ENCODE peak calls at places on chromosomes 13 and 19, in eight cellular contexts. G is mammary epithelial cell, S is sigmoid colon, P is SK-N-SH, L is pancreas, W is small intestine, Y is endothelial cell of umbilical vein, V is A673. J is an unnamed sample. For H3K9me3, the result is how much of the 10 kb centered on the place peaks cover.

GRCh38 chr13:33261426-33262068 is 24.0 kb downstream of the STARD13 start:
- DNase-seq in G (no peak), S (no peak), P (no peak), L (no peak), W (no peak), Y (no peak), V (no peak), J (no peak)

GRCh38 chr19:2603320-2603719 is 99.2 kb downstream of the GNG7 start:
- DNase-seq in G (no peak), S (peak), P (no peak), L (peak), W (no peak), Y (no peak), V (no peak), J (peak)

GRCh38 chr13:106905380-106906259 is 337.7 kb upstream of the ARGLU1 start:
- DNase-seq in G (no peak), S (no peak), P (no peak), L (no peak), W (no peak), Y (no peak), V (no peak), J (no peak)

GRCh38 chr13:24489721-24490120 is 22.9 kb downstream of the PARP4 start:
- DNase-seq in G (no peak), S (no peak), P (no peak), L (no peak), W (no peak), Y (no peak), V (no peak), J (no peak)

GRCh38 chr19:44912854-44913253 is 1.6 kb upstream of the APOC1 start:
- DNase-seq in G (no peak), S (peak), P (no peak), L (no peak), W (no peak), Y (no peak), V (no peak), J (no peak)

GRCh38 chr13:98976941-98977340 is 923 bp downstream of the DOCK9 start:
- DNase-seq in G (no peak), S (no peak), P (no peak), L (no peak), W (no peak), Y (peak), V (no peak), J (no peak)

GRCh38 chr19:41302624-41303351 is 7.2 kb upstream of the CCDC97 start:
- DNase-seq in G (no peak), S (peak), P (no peak), L (no peak), W (peak), Y (no peak), V (no peak), J (no peak)

GRCh38 chr19:44356383-44357111 is at the start of gene ZNF112:
- DNase-seq in G (peak), S (peak), P (peak), L (peak), W (peak), Y (peak), V (peak), J (peak)

GRCh38 chr19:51090471-51090870 is 7.8 kb upstream of the KLK14 start:
- DNase-seq in G (no peak), S (no peak), P (no peak), L (no peak), W (no peak), Y (no peak), V (no peak), J (no peak)

GRCh38 chr13:72296246-72296645 is 429.2 kb upstream of the DACH1 start:
- DNase-seq in G (no peak), S (no peak), P (no peak), L (no peak), W (no peak), Y (peak), V (no peak), J (no peak)

GRCh38 chr13:107365466-107366215 is 797.7 kb upstream of the ARGLU1 start:
- DNase-seq in G (no peak), S (no peak), P (no peak), L (no peak), W (no peak), Y (no peak), V (no peak), J (no peak)

GRCh38 chr13:27005556-27005955 is 166.1 kb downstream of the USP12 start:
- DNase-seq in G (no peak), S (peak), P (no peak), L (no peak), W (no peak), Y (no peak), V (no peak), J (no peak)

GRCh38 chr13:64075543-64076271 is 2660.1 kb upstream of the PCDH20 start:
- DNase-seq in G (no peak), S (no peak), P (no peak), L (no peak), W (no peak), Y (no peak), V (no peak), J (no peak)

GRCh38 chr13:108194435-108194936 is 20.9 kb downstream of the LIG4 start:
- DNase-seq in G (no peak), S (no peak), P (no peak), L (no peak), W (no peak), Y (no peak), V (no peak), J (no peak)

GRCh38 chr13:100301418-100301817 is 212.5 kb downstream of the PCCA start:
- DNase-seq in G (peak), S (no peak), P (peak), L (no peak), W (peak), Y (no peak), V (peak), J (no peak)

GRCh38 chr19:16899566-16900075 is 10.8 kb downstream of the F2RL3 start:
- DNase-seq in G (peak), S (no peak), P (peak), L (no peak), W (peak), Y (peak), V (no peak), J (no peak)

GRCh38 chr19:46975918-46976782 is 43.5 kb upstream of the NPAS1 start:
- DNase-seq in G (peak), S (peak), P (peak), L (peak), W (peak), Y (peak), V (peak), J (peak)

GRCh38 chr19:56917998-56918397 is 77.5 kb upstream of the PEG3 start:
- DNase-seq in G (no peak), S (no peak), P (no peak), L (no peak), W (no peak), Y (no peak), V (peak), J (no peak)

GRCh38 chr13:102584423-102584822 is 12.4 kb upstream of the TPP2 start:
- DNase-seq in G (no peak), S (no peak), P (no peak), L (no peak), W (no peak), Y (no peak), V (no peak), J (no peak)

GRCh38 chr19:9431475-9431874 is 3.9 kb downstream of the ZNF266 start:
- DNase-seq in G (no peak), S (no peak), P (peak), L (no peak), W (peak), Y (no peak), V (peak), J (no peak)

GRCh38 chr19:51503891-51504290 is 2.3 kb upstream of the SIGLEC12 start:
- DNase-seq in G (no peak), S (no peak), P (no peak), L (no peak), W (no peak), Y (no peak), V (no peak), J (no peak)

GRCh38 chr19:42199440-42200115 is 17.9 kb downstream of the DEDD2 start:
- DNase-seq in G (peak), S (peak), P (no peak), L (no peak), W (peak), Y (no peak), V (no peak), J (no peak)

GRCh38 chr19:55105237-55105636 is 12.2 kb downstream of the PPP1R12C start:
- DNase-seq in G (no peak), S (no peak), P (no peak), L (no peak), W (no peak), Y (no peak), V (no peak), J (no peak)

GRCh38 chr13:50999641-51000040 is 90.0 kb downstream of the RNASEH2B start:
- DNase-seq in G (no peak), S (peak), P (no peak), L (no peak), W (no peak), Y (no peak), V (no peak), J (no peak)

GRCh38 chr19:54207908-54208783 is 7.5 kb downstream of the RPS9 start:
- DNase-seq in G (no peak), S (peak), P (no peak), L (peak), W (peak), Y (peak), V (no peak), J (peak)

GRCh38 chr19:1466461-1467227 is 12.4 kb downstream of the C19orf25 start:
- DNase-seq in G (no peak), S (no peak), P (no peak), L (peak), W (no peak), Y (no peak), V (no peak), J (no peak)

GRCh38 chr19:34461375-34462100 is 20.0 kb upstream of the WTIP start:
- DNase-seq in G (no peak), S (no peak), P (no peak), L (no peak), W (no peak), Y (no peak), V (no peak), J (no peak)

GRCh38 chr13:59562924-59563323 is 600.8 kb downstream of the DIAPH3 start:
- DNase-seq in G (no peak), S (no peak), P (no peak), L (no peak), W (no peak), Y (no peak), V (no peak), J (no peak)

GRCh38 chr13:108508263-108508662 is 121.1 kb upstream of the MYO16 start:
- DNase-seq in G (no peak), S (no peak), P (peak), L (no peak), W (peak), Y (no peak), V (peak), J (no peak)

GRCh38 chr13:21124853-21125252 is 51.5 kb downstream of the SKA3 start:
- DNase-seq in G (no peak), S (no peak), P (peak), L (peak), W (no peak), Y (peak), V (peak), J (no peak)

GRCh38 chr13:114279770-114280169 is 1.6 kb upstream of the UPF3A start:
- DNase-seq in G (no peak), S (no peak), P (no peak), L (no peak), W (no peak), Y (no peak), V (no peak), J (no peak)

GRCh38 chr19:4268816-4269430 is 10.1 kb upstream of the SHD start:
- DNase-seq in G (no peak), S (no peak), P (no peak), L (no peak), W (no peak), Y (no peak), V (no peak), J (no peak)

GRCh38 chr13:44874176-44874575 is 115.1 kb downstream of the NUFIP1 start:
- DNase-seq in G (no peak), S (no peak), P (no peak), L (no peak), W (no peak), Y (no peak), V (no peak), J (no peak)

GRCh38 chr19:33603377-33603776 is 18.4 kb upstream of the CHST8 start:
- DNase-seq in G (peak), S (no peak), P (no peak), L (no peak), W (no peak), Y (no peak), V (no peak), J (no peak)

GRCh38 chr19:11356676-11357550 is 1.7 kb downstream of the PLPPR2 start:
- DNase-seq in G (no peak), S (no peak), P (peak), L (no peak), W (no peak), Y (no peak), V (no peak), J (no peak)

GRCh38 chr19:45564131-45564780 is 20.3 kb downstream of the OPA3 start:
- DNase-seq in G (no peak), S (no peak), P (no peak), L (no peak), W (no peak), Y (no peak), V (no peak), J (no peak)

GRCh38 chr13:72565893-72566292 is 161.5 kb downstream of the MZT1 start:
- DNase-seq in G (no peak), S (no peak), P (peak), L (no peak), W (peak), Y (peak), V (peak), J (no peak)

GRCh38 chr19:37931941-37932655 is 25.1 kb downstream of the SIPA1L3 start:
- DNase-seq in G (peak), S (peak), P (no peak), L (peak), W (peak), Y (peak), V (no peak), J (peak)

GRCh38 chr13:99436686-99437416 is 64.4 kb upstream of the TM9SF2 start:
- DNase-seq in G (peak), S (peak), P (peak), L (peak), W (peak), Y (peak), V (peak), J (peak)

DNA sequence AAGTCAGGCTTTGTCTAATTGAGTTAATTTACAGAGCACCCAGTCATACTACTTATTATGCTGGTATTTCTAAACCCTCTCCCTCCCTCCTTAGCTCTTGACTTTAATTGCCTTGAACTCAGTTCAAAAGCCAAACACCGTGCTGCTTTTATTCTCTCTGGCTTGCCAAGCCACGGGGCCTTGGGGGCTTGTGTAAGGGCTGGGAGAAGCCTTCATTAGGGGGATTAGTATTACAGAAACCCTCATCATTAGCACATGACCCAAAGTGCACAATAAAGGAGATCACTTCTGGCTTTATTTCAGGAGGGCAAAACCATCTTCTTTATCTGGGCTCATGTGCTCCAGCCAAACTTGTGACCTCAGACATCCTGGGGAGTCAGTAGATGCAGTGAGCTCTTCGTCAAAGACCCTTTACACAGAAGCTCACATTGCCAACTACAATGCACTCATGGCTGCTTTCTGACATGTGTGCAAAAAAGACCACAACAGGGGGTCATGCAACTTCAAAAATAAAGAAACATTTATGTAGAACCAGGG is at the start of gene DCT:
- DNase-seq in G (no peak), S (no peak), P (no peak), L (no peak), W (no peak), Y (no peak), V (no peak), J (no peak)
- H3K27ac ChIP-seq in G (no peak), S (no peak), P (no peak), L (no peak), W (no peak), Y (no peak), V (no peak), J (no peak)

DNA sequence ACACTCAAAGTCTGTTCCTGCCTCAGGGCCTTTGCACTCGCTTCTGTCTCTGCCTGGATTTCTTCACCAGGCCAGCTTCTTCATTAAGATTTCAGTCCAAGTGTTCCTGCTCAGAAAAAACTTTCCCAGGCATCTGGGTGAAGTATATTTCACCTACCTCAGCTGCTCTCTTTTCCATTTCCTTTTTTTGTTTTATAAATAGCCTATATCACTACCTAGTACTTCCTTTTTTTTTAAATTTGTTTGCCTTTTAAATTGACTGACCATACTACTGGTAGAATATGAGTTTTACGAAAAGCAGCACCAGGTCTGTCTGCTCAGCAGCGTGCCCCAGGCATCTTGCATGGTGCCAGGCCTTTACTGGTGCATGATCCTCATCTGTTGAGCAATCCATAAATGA is 1064.4 kb downstream of the UQCRFS1 start:
- DNase-seq in G (no peak), S (no peak), P (no peak), L (no peak), W (no peak), Y (no peak), V (no peak), J (no peak)
- H3K4me3 ChIP-seq in G (no peak), S (no peak), P (no peak), L (no peak), W (no peak), Y (no peak), V (no peak), J (no peak)

DNA sequence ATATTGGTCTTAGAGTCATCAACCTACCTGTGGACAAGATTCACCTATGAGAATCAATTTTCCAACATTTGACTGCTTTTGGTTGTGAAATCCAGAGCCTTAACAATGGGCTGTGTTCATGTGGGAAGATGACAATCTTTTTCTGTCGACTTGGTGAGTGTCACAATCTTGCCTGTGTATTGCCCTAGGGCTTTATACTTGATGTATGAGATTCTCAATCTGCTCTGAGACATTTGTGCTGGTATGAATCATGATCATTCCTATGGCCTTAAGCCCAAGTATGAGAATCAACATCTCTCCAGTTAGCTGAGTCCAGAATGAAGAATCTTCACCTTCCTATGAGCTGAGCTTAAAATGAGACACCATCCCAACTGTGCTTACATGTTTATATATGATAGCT is 68.7 kb downstream of the ZNF726 start:
- DNase-seq in G (peak), S (no peak), P (no peak), L (no peak), W (no peak), Y (no peak), V (no peak), J (no peak)
- H3K9me3 ChIP-seq in G (under half), S (under half), P (under half), L (under half), W (under half), Y (under half), V (under half), J (under half)

DNA sequence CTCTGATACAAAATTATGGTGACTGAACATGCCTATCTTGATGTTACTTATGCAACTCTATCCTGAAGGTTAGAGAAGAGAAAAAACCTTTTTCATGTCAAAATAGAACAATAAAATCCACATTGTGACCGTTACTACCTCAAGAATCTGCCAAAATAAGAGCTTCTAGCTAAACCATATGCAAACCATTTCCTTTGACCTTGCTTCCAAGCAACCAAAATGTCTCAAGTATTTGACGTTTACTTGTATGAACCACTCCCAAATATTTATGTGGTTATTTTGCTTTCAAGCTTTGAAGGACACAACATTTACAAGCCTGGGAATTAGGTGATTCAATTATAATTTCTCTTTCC is 13.9 kb downstream of the FOXO1 start:
- DNase-seq in G (no peak), S (no peak), P (no peak), L (no peak), W (no peak), Y (no peak), V (no peak), J (no peak)
- H3K27ac ChIP-seq in G (no peak), S (no peak), P (no peak), L (no peak), W (no peak), Y (no peak), V (no peak), J (no peak)

GRCh38 chr19:14639536-14640277 is 34.9 kb downstream of the ADGRE3 start:
- DNase-seq in G (no peak), S (no peak), P (no peak), L (no peak), W (no peak), Y (no peak), V (no peak), J (no peak)
- H3K4me3 ChIP-seq in G (no peak), S (no peak), P (no peak), L (no peak), W (no peak), Y (no peak), V (no peak), J (no peak)

GRCh38 chr19:12692960-12693359 is 3.5 kb downstream of the FBXW9 start:
- DNase-seq in G (no peak), S (no peak), P (no peak), L (no peak), W (no peak), Y (no peak), V (no peak), J (no peak)
- H3K9me3 ChIP-seq in G (under half), S (under half), P (under half), L (under half), W (under half), Y (under half), V (under half), J (under half)

J was measured in right atrium auricular region.